ENCODE peak calls at places on chromosomes 4 and X, in five cellular contexts. One of them, this sample, is unnamed. For H3K4me1, the result is how much of the 10 kb centered on the place peaks cover.

GRCh38 chr4:99945718-99946345 is 586 bp downstream of the DNAJB14 start:
- DNase-seq in endothelial cell of umbilical vein: peak
- DNase-seq in IMR-90: peak
- DNase-seq in Peyer's patch: no peak
- DNase-seq in A549: peak
- DNase-seq in this sample: no peak

GRCh38 chr4:85496146-85496849 is 21.3 kb downstream of the ARHGAP24 start:
- DNase-seq in endothelial cell of umbilical vein: no peak
- DNase-seq in IMR-90: no peak
- DNase-seq in Peyer's patch: no peak
- DNase-seq in A549: peak
- DNase-seq in this sample: no peak

GRCh38 chr4:46506876-46507275 is 116.9 kb upstream of the GABRA2 start:
- DNase-seq in endothelial cell of umbilical vein: no peak
- DNase-seq in IMR-90: no peak
- DNase-seq in Peyer's patch: no peak
- DNase-seq in A549: no peak
- DNase-seq in this sample: no peak

GRCh38 chrX:65707153-65707552 is 39.7 kb downstream of the MSN start:
- DNase-seq in endothelial cell of umbilical vein: no peak
- DNase-seq in IMR-90: no peak
- DNase-seq in Peyer's patch: no peak
- DNase-seq in A549: no peak
- DNase-seq in this sample: no peak

GRCh38 chr4:159105063-159105414 is 2.2 kb downstream of the RAPGEF2 start:
- DNase-seq in endothelial cell of umbilical vein: peak
- DNase-seq in IMR-90: peak
- DNase-seq in Peyer's patch: no peak
- DNase-seq in A549: no peak
- DNase-seq in this sample: no peak

GRCh38 chr4:1406416-1406945 is at the start of gene NKX1-1:
- DNase-seq in endothelial cell of umbilical vein: no peak
- DNase-seq in IMR-90: no peak
- DNase-seq in Peyer's patch: no peak
- DNase-seq in A549: no peak
- DNase-seq in this sample: no peak

GRCh38 chr4:95204873-95205272 is 343.9 kb downstream of the UNC5C start:
- DNase-seq in endothelial cell of umbilical vein: no peak
- DNase-seq in IMR-90: no peak
- DNase-seq in Peyer's patch: no peak
- DNase-seq in A549: peak
- DNase-seq in this sample: no peak

GRCh38 chr4:88320174-88320779 is 35.9 kb upstream of the PPM1K start:
- DNase-seq in endothelial cell of umbilical vein: peak
- DNase-seq in IMR-90: no peak
- DNase-seq in Peyer's patch: no peak
- DNase-seq in A549: no peak
- DNase-seq in this sample: no peak

GRCh38 chrX:116395752-116396151 is 40.7 kb upstream of the SLC6A14 start:
- DNase-seq in endothelial cell of umbilical vein: no peak
- DNase-seq in IMR-90: no peak
- DNase-seq in Peyer's patch: no peak
- DNase-seq in A549: no peak
- DNase-seq in this sample: no peak

GRCh38 chr4:147772459-147772969 is 40.6 kb downstream of the ARHGAP10 start:
- DNase-seq in endothelial cell of umbilical vein: peak
- DNase-seq in IMR-90: peak
- DNase-seq in Peyer's patch: no peak
- DNase-seq in A549: peak
- DNase-seq in this sample: no peak

GRCh38 chr4:93396274-93396673 is 432.3 kb upstream of the ATOH1 start:
- DNase-seq in endothelial cell of umbilical vein: peak
- DNase-seq in IMR-90: peak
- DNase-seq in Peyer's patch: no peak
- DNase-seq in A549: peak
- DNase-seq in this sample: no peak

GRCh38 chr4:154807042-154807630 is 26.1 kb downstream of the RBM46 start:
- DNase-seq in endothelial cell of umbilical vein: peak
- DNase-seq in IMR-90: peak
- DNase-seq in Peyer's patch: no peak
- DNase-seq in A549: peak
- DNase-seq in this sample: no peak

GRCh38 chr4:26459756-26460530 is 30.3 kb downstream of the CCKAR start:
- DNase-seq in endothelial cell of umbilical vein: no peak
- DNase-seq in IMR-90: peak
- DNase-seq in Peyer's patch: no peak
- DNase-seq in A549: no peak
- DNase-seq in this sample: no peak

GRCh38 chr4:123867910-123868587 is 471.5 kb downstream of the SPRY1 start:
- DNase-seq in endothelial cell of umbilical vein: no peak
- DNase-seq in IMR-90: no peak
- DNase-seq in Peyer's patch: no peak
- DNase-seq in A549: no peak
- DNase-seq in this sample: no peak

GRCh38 chr4:123477804-123478209 is 81.2 kb downstream of the SPRY1 start:
- DNase-seq in endothelial cell of umbilical vein: peak
- DNase-seq in IMR-90: peak
- DNase-seq in Peyer's patch: no peak
- DNase-seq in A549: no peak
- DNase-seq in this sample: no peak

GRCh38 chrX:331145-331771 is 12.7 kb upstream of the GTPBP6 start:
- DNase-seq in endothelial cell of umbilical vein: peak
- DNase-seq in IMR-90: peak
- DNase-seq in Peyer's patch: no peak
- DNase-seq in A549: no peak
- DNase-seq in this sample: no peak

GRCh38 chrX:79443121-79443520 is 76.0 kb upstream of the ITM2A start:
- DNase-seq in endothelial cell of umbilical vein: no peak
- DNase-seq in IMR-90: no peak
- DNase-seq in Peyer's patch: no peak
- DNase-seq in A549: no peak
- DNase-seq in this sample: no peak

GRCh38 chr4:110663206-110663605 is 40.3 kb upstream of the PITX2 start:
- DNase-seq in endothelial cell of umbilical vein: no peak
- DNase-seq in IMR-90: no peak
- DNase-seq in Peyer's patch: no peak
- DNase-seq in A549: no peak
- DNase-seq in this sample: no peak

DNA sequence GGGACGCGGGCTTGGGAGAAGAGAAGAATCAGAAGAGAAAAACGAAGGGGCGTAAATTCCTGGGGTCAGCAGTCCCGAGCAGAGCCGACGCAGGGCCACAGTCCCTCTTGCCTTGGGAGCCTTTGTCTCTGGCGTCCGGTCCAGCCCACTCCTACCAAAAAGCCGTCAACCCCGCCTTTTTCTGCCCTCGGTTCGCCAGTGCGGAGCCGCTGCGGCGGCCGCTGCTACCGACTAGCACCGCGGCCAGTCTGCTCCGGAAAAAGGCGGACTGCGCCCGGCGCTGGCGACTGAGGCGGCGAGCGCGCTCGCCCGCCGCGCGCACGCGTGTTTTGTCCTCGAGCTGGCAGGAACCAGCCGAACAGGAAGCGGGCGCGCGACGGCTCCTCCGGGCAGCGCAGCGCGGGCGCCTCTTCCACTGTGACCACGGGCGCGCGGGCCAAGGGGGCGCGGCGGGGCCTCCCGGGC is 502 bp downstream of the HNRNPDL start:
- DNase-seq in endothelial cell of umbilical vein: no peak
- DNase-seq in IMR-90: no peak
- DNase-seq in Peyer's patch: no peak
- DNase-seq in A549: peak
- DNase-seq in this sample: no peak
- TF ChIP-seq POLR2A in endothelial cell of umbilical vein: peak
- TF ChIP-seq POLR2A in IMR-90: peak
- TF ChIP-seq POLR2A in Peyer's patch: no peak
- TF ChIP-seq POLR2A in A549: no peak
- TF ChIP-seq POLR2A in this sample: no peak

GRCh38 chrX:11423362-11423818 is 130.2 kb downstream of the AMELX start:
- DNase-seq in endothelial cell of umbilical vein: peak
- DNase-seq in IMR-90: peak
- DNase-seq in Peyer's patch: no peak
- DNase-seq in A549: peak
- DNase-seq in this sample: no peak
- H3K4me1 ChIP-seq in endothelial cell of umbilical vein: under half
- H3K4me1 ChIP-seq in IMR-90: under half
- H3K4me1 ChIP-seq in Peyer's patch: under half
- H3K4me1 ChIP-seq in A549: under half
- H3K4me1 ChIP-seq in this sample: under half

GRCh38 chr4:185211035-185211434 is 1.6 kb downstream of the SNX25 start:
- DNase-seq in endothelial cell of umbilical vein: peak
- DNase-seq in IMR-90: peak
- DNase-seq in Peyer's patch: no peak
- DNase-seq in A549: no peak
- DNase-seq in this sample: no peak

GRCh38 chr4:185211641-185212040 is 2.2 kb downstream of the SNX25 start:
- DNase-seq in endothelial cell of umbilical vein: no peak
- DNase-seq in IMR-90: no peak
- DNase-seq in Peyer's patch: no peak
- DNase-seq in A549: no peak
- DNase-seq in this sample: no peak

GRCh38 chr4:185209031-185209851 is at the start of gene SNX25:
- DNase-seq in endothelial cell of umbilical vein: peak
- DNase-seq in IMR-90: peak
- DNase-seq in Peyer's patch: peak
- DNase-seq in A549: peak
- DNase-seq in this sample: peak

GRCh38 chr4:185212566-185212965 is 3.2 kb downstream of the SNX25 start:
- DNase-seq in endothelial cell of umbilical vein: no peak
- DNase-seq in IMR-90: peak
- DNase-seq in Peyer's patch: no peak
- DNase-seq in A549: no peak
- DNase-seq in this sample: no peak

GRCh38 chr4:185210102-185210981 is 944 bp downstream of the SNX25 start:
- DNase-seq in endothelial cell of umbilical vein: peak
- DNase-seq in IMR-90: peak
- DNase-seq in Peyer's patch: peak
- DNase-seq in A549: peak
- DNase-seq in this sample: peak
- TF ChIP-seq POLR2A in endothelial cell of umbilical vein: no peak
- TF ChIP-seq POLR2A in IMR-90: peak
- TF ChIP-seq POLR2A in Peyer's patch: no peak
- TF ChIP-seq POLR2A in A549: no peak
- TF ChIP-seq POLR2A in this sample: peak

GRCh38 chr4:183422962-183423653 is 21.3 kb upstream of the CDKN2AIP start:
- DNase-seq in endothelial cell of umbilical vein: no peak
- DNase-seq in IMR-90: peak
- DNase-seq in Peyer's patch: no peak
- DNase-seq in A549: no peak
- DNase-seq in this sample: peak
- H3K4me1 ChIP-seq in endothelial cell of umbilical vein: under half
- H3K4me1 ChIP-seq in IMR-90: under half
- H3K4me1 ChIP-seq in Peyer's patch: under half
- H3K4me1 ChIP-seq in A549: under half
- H3K4me1 ChIP-seq in this sample: under half